ENCODE peak calls at places on chromosomes 12 and 14, in seven cellular contexts. One of them, this sample, is unnamed.

GRCh38 chr14:105433161-105433605 is 13.6 kb downstream of the MTA1 start:
- DNase-seq in GM20000: no peak
- DNase-seq in activated T-cell treated with anti-CD3 and anti-CD28 coated beads, Interleukin-2, amount 50 U/mL, for 72 hours: no peak
- DNase-seq in left cardiac atrium: no peak
- DNase-seq in SK-N-SH: no peak
- DNase-seq in stimulated activated CD8-positive, alpha-beta memory T cell treated with anti-CD3 and anti-CD28 coated beads, Interleukin-15, amount 100 ng/mL, for 24 hours: no peak
- DNase-seq in memory B cell: no peak
- DNase-seq in this sample: no peak

GRCh38 chr12:107622005-107622404 is 63.6 kb upstream of the PWP1 start:
- DNase-seq in left cardiac atrium: no peak
- DNase-seq in stimulated activated CD8-positive, alpha-beta memory T cell treated with anti-CD3 and anti-CD28 coated beads, Interleukin-15, amount 100 ng/mL, for 24 hours: no peak
- DNase-seq in SK-N-SH: peak; percentile 60
- DNase-seq in memory B cell: no peak
- DNase-seq in GM20000: peak; percentile 33
- DNase-seq in activated T-cell treated with anti-CD3 and anti-CD28 coated beads, Interleukin-2, amount 50 U/mL, for 72 hours: no peak
- DNase-seq in this sample: peak; percentile 17

GRCh38 chr12:96986883-96987523 is 79.9 kb downstream of the NEDD1 start:
- DNase-seq in left cardiac atrium: no peak
- DNase-seq in stimulated activated CD8-positive, alpha-beta memory T cell treated with anti-CD3 and anti-CD28 coated beads, Interleukin-15, amount 100 ng/mL, for 24 hours: no peak
- DNase-seq in activated T-cell treated with anti-CD3 and anti-CD28 coated beads, Interleukin-2, amount 50 U/mL, for 72 hours: peak; percentile 16
- DNase-seq in memory B cell: no peak
- DNase-seq in GM20000: peak; percentile 49
- DNase-seq in SK-N-SH: peak; percentile 64
- DNase-seq in this sample: peak; percentile 59

GRCh38 chr12:29562167-29562776 is 64.8 kb upstream of the OVCH1 start:
- DNase-seq in left cardiac atrium: peak; percentile 60
- DNase-seq in GM20000: no peak
- DNase-seq in memory B cell: no peak
- DNase-seq in stimulated activated CD8-positive, alpha-beta memory T cell treated with anti-CD3 and anti-CD28 coated beads, Interleukin-15, amount 100 ng/mL, for 24 hours: no peak
- DNase-seq in activated T-cell treated with anti-CD3 and anti-CD28 coated beads, Interleukin-2, amount 50 U/mL, for 72 hours: no peak
- DNase-seq in SK-N-SH: no peak
- DNase-seq in this sample: no peak

GRCh38 chr12:107782067-107782466 is 7.6 kb downstream of the ASCL4 start:
- DNase-seq in SK-N-SH: no peak
- DNase-seq in activated T-cell treated with anti-CD3 and anti-CD28 coated beads, Interleukin-2, amount 50 U/mL, for 72 hours: no peak
- DNase-seq in left cardiac atrium: no peak
- DNase-seq in GM20000: no peak
- DNase-seq in stimulated activated CD8-positive, alpha-beta memory T cell treated with anti-CD3 and anti-CD28 coated beads, Interleukin-15, amount 100 ng/mL, for 24 hours: no peak
- DNase-seq in memory B cell: no peak
- DNase-seq in this sample: no peak

GRCh38 chr14:57732886-57733285 is 133.0 kb downstream of the SLC35F4 start:
- DNase-seq in left cardiac atrium: no peak
- DNase-seq in stimulated activated CD8-positive, alpha-beta memory T cell treated with anti-CD3 and anti-CD28 coated beads, Interleukin-15, amount 100 ng/mL, for 24 hours: no peak
- DNase-seq in memory B cell: no peak
- DNase-seq in GM20000: no peak
- DNase-seq in activated T-cell treated with anti-CD3 and anti-CD28 coated beads, Interleukin-2, amount 50 U/mL, for 72 hours: no peak
- DNase-seq in SK-N-SH: no peak
- DNase-seq in this sample: no peak

GRCh38 chr12:138898-139534 is 72.4 kb downstream of the IQSEC3 start:
- DNase-seq in memory B cell: no peak
- DNase-seq in stimulated activated CD8-positive, alpha-beta memory T cell treated with anti-CD3 and anti-CD28 coated beads, Interleukin-15, amount 100 ng/mL, for 24 hours: no peak
- DNase-seq in left cardiac atrium: peak; percentile 46
- DNase-seq in SK-N-SH: no peak
- DNase-seq in GM20000: no peak
- DNase-seq in activated T-cell treated with anti-CD3 and anti-CD28 coated beads, Interleukin-2, amount 50 U/mL, for 72 hours: peak; percentile 25
- DNase-seq in this sample: no peak

GRCh38 chr14:65849558-65849957 is 437.0 kb downstream of the FUT8 start:
- DNase-seq in GM20000: no peak
- DNase-seq in memory B cell: no peak
- DNase-seq in stimulated activated CD8-positive, alpha-beta memory T cell treated with anti-CD3 and anti-CD28 coated beads, Interleukin-15, amount 100 ng/mL, for 24 hours: no peak
- DNase-seq in SK-N-SH: no peak
- DNase-seq in left cardiac atrium: no peak
- DNase-seq in activated T-cell treated with anti-CD3 and anti-CD28 coated beads, Interleukin-2, amount 50 U/mL, for 72 hours: no peak
- DNase-seq in this sample: no peak

GRCh38 chr12:26795899-26796298 is 37.1 kb downstream of the ITPR2 start:
- DNase-seq in activated T-cell treated with anti-CD3 and anti-CD28 coated beads, Interleukin-2, amount 50 U/mL, for 72 hours: no peak
- DNase-seq in GM20000: no peak
- DNase-seq in stimulated activated CD8-positive, alpha-beta memory T cell treated with anti-CD3 and anti-CD28 coated beads, Interleukin-15, amount 100 ng/mL, for 24 hours: no peak
- DNase-seq in SK-N-SH: no peak
- DNase-seq in left cardiac atrium: no peak
- DNase-seq in memory B cell: no peak
- DNase-seq in this sample: no peak

GRCh38 chr12:129825316-129825715 is 78.5 kb downstream of the TMEM132D start:
- DNase-seq in SK-N-SH: no peak
- DNase-seq in stimulated activated CD8-positive, alpha-beta memory T cell treated with anti-CD3 and anti-CD28 coated beads, Interleukin-15, amount 100 ng/mL, for 24 hours: no peak
- DNase-seq in activated T-cell treated with anti-CD3 and anti-CD28 coated beads, Interleukin-2, amount 50 U/mL, for 72 hours: no peak
- DNase-seq in memory B cell: no peak
- DNase-seq in left cardiac atrium: no peak
- DNase-seq in GM20000: no peak
- DNase-seq in this sample: no peak

GRCh38 chr12:96120359-96121100 is 73.6 kb upstream of the ELK3 start:
- DNase-seq in left cardiac atrium: no peak
- DNase-seq in SK-N-SH: peak; percentile 43
- DNase-seq in GM20000: peak; percentile 76
- DNase-seq in memory B cell: peak; percentile 9
- DNase-seq in activated T-cell treated with anti-CD3 and anti-CD28 coated beads, Interleukin-2, amount 50 U/mL, for 72 hours: no peak
- DNase-seq in stimulated activated CD8-positive, alpha-beta memory T cell treated with anti-CD3 and anti-CD28 coated beads, Interleukin-15, amount 100 ng/mL, for 24 hours: no peak
- DNase-seq in this sample: no peak

GRCh38 chr14:95056476-95056875 is 100.9 kb downstream of the DICER1 start:
- DNase-seq in activated T-cell treated with anti-CD3 and anti-CD28 coated beads, Interleukin-2, amount 50 U/mL, for 72 hours: no peak
- DNase-seq in left cardiac atrium: no peak
- DNase-seq in memory B cell: no peak
- DNase-seq in stimulated activated CD8-positive, alpha-beta memory T cell treated with anti-CD3 and anti-CD28 coated beads, Interleukin-15, amount 100 ng/mL, for 24 hours: no peak
- DNase-seq in GM20000: no peak
- DNase-seq in SK-N-SH: no peak
- DNase-seq in this sample: no peak

GRCh38 chr12:94426049-94426448 is 33.6 kb downstream of the CEP83 start:
- DNase-seq in stimulated activated CD8-positive, alpha-beta memory T cell treated with anti-CD3 and anti-CD28 coated beads, Interleukin-15, amount 100 ng/mL, for 24 hours: no peak
- DNase-seq in activated T-cell treated with anti-CD3 and anti-CD28 coated beads, Interleukin-2, amount 50 U/mL, for 72 hours: no peak
- DNase-seq in left cardiac atrium: no peak
- DNase-seq in GM20000: no peak
- DNase-seq in SK-N-SH: no peak
- DNase-seq in memory B cell: no peak
- DNase-seq in this sample: no peak

GRCh38 chr12:100068305-100068704 is 74.4 kb downstream of the BLTP3B start:
- DNase-seq in memory B cell: no peak
- DNase-seq in GM20000: no peak
- DNase-seq in left cardiac atrium: no peak
- DNase-seq in SK-N-SH: no peak
- DNase-seq in activated T-cell treated with anti-CD3 and anti-CD28 coated beads, Interleukin-2, amount 50 U/mL, for 72 hours: no peak
- DNase-seq in stimulated activated CD8-positive, alpha-beta memory T cell treated with anti-CD3 and anti-CD28 coated beads, Interleukin-15, amount 100 ng/mL, for 24 hours: no peak
- DNase-seq in this sample: no peak

GRCh38 chr14:72855913-72856312 is 38.0 kb downstream of the DPF3 start:
- DNase-seq in stimulated activated CD8-positive, alpha-beta memory T cell treated with anti-CD3 and anti-CD28 coated beads, Interleukin-15, amount 100 ng/mL, for 24 hours: no peak
- DNase-seq in left cardiac atrium: no peak
- DNase-seq in GM20000: no peak
- DNase-seq in SK-N-SH: no peak
- DNase-seq in activated T-cell treated with anti-CD3 and anti-CD28 coated beads, Interleukin-2, amount 50 U/mL, for 72 hours: no peak
- DNase-seq in memory B cell: no peak
- DNase-seq in this sample: peak; percentile 79

GRCh38 chr12:131118366-131118765 is 164.7 kb downstream of the ADGRD1 start:
- DNase-seq in stimulated activated CD8-positive, alpha-beta memory T cell treated with anti-CD3 and anti-CD28 coated beads, Interleukin-15, amount 100 ng/mL, for 24 hours: no peak
- DNase-seq in memory B cell: no peak
- DNase-seq in left cardiac atrium: no peak
- DNase-seq in SK-N-SH: no peak
- DNase-seq in activated T-cell treated with anti-CD3 and anti-CD28 coated beads, Interleukin-2, amount 50 U/mL, for 72 hours: no peak
- DNase-seq in GM20000: no peak
- DNase-seq in this sample: no peak

GRCh38 chr12:68180792-68181744 is 21.5 kb upstream of the IFNG start:
- DNase-seq in memory B cell: no peak
- DNase-seq in left cardiac atrium: no peak
- DNase-seq in GM20000: no peak
- DNase-seq in SK-N-SH: no peak
- DNase-seq in stimulated activated CD8-positive, alpha-beta memory T cell treated with anti-CD3 and anti-CD28 coated beads, Interleukin-15, amount 100 ng/mL, for 24 hours: no peak
- DNase-seq in activated T-cell treated with anti-CD3 and anti-CD28 coated beads, Interleukin-2, amount 50 U/mL, for 72 hours: peak; percentile 35
- DNase-seq in this sample: no peak

GRCh38 chr12:95908573-95908972 is 33.8 kb downstream of the CCDC38 start:
- DNase-seq in stimulated activated CD8-positive, alpha-beta memory T cell treated with anti-CD3 and anti-CD28 coated beads, Interleukin-15, amount 100 ng/mL, for 24 hours: no peak
- DNase-seq in activated T-cell treated with anti-CD3 and anti-CD28 coated beads, Interleukin-2, amount 50 U/mL, for 72 hours: no peak
- DNase-seq in SK-N-SH: no peak
- DNase-seq in memory B cell: no peak
- DNase-seq in GM20000: no peak
- DNase-seq in left cardiac atrium: no peak
- DNase-seq in this sample: peak; percentile 25

GRCh38 chr12:114401346-114402320 is 4.3 kb downstream of the TBX5 start:
- DNase-seq in stimulated activated CD8-positive, alpha-beta memory T cell treated with anti-CD3 and anti-CD28 coated beads, Interleukin-15, amount 100 ng/mL, for 24 hours: no peak
- DNase-seq in activated T-cell treated with anti-CD3 and anti-CD28 coated beads, Interleukin-2, amount 50 U/mL, for 72 hours: no peak
- DNase-seq in SK-N-SH: no peak
- DNase-seq in left cardiac atrium: no peak
- DNase-seq in memory B cell: no peak
- DNase-seq in GM20000: no peak
- DNase-seq in this sample: no peak

GRCh38 chr12:30753233-30753632 is 1.5 kb downstream of the CAPRIN2 start:
- DNase-seq in activated T-cell treated with anti-CD3 and anti-CD28 coated beads, Interleukin-2, amount 50 U/mL, for 72 hours: peak; percentile 44
- DNase-seq in GM20000: peak; percentile 34
- DNase-seq in left cardiac atrium: no peak
- DNase-seq in stimulated activated CD8-positive, alpha-beta memory T cell treated with anti-CD3 and anti-CD28 coated beads, Interleukin-15, amount 100 ng/mL, for 24 hours: no peak
- DNase-seq in SK-N-SH: peak; percentile 64
- DNase-seq in memory B cell: peak; percentile 3
- DNase-seq in this sample: peak; percentile 10

GRCh38 chr14:105281354-105282097 is 19.3 kb downstream of the BRF1 start:
- DNase-seq in memory B cell: no peak
- DNase-seq in activated T-cell treated with anti-CD3 and anti-CD28 coated beads, Interleukin-2, amount 50 U/mL, for 72 hours: no peak
- DNase-seq in SK-N-SH: peak; percentile 70
- DNase-seq in GM20000: peak; percentile 74
- DNase-seq in stimulated activated CD8-positive, alpha-beta memory T cell treated with anti-CD3 and anti-CD28 coated beads, Interleukin-15, amount 100 ng/mL, for 24 hours: no peak
- DNase-seq in left cardiac atrium: no peak
- DNase-seq in this sample: peak; percentile 77

GRCh38 chr12:52865090-52865944 is 16.5 kb upstream of the KRT78 start:
- DNase-seq in stimulated activated CD8-positive, alpha-beta memory T cell treated with anti-CD3 and anti-CD28 coated beads, Interleukin-15, amount 100 ng/mL, for 24 hours: no peak
- DNase-seq in memory B cell: no peak
- DNase-seq in GM20000: no peak
- DNase-seq in activated T-cell treated with anti-CD3 and anti-CD28 coated beads, Interleukin-2, amount 50 U/mL, for 72 hours: peak; percentile 28
- DNase-seq in left cardiac atrium: peak; percentile 68
- DNase-seq in SK-N-SH: peak; percentile 87
- DNase-seq in this sample: peak; percentile 89

GRCh38 chr14:104223101-104223809 is 84.9 kb downstream of the KIF26A start:
- DNase-seq in memory B cell: no peak
- DNase-seq in SK-N-SH: peak; percentile 91
- DNase-seq in GM20000: no peak
- DNase-seq in activated T-cell treated with anti-CD3 and anti-CD28 coated beads, Interleukin-2, amount 50 U/mL, for 72 hours: no peak
- DNase-seq in stimulated activated CD8-positive, alpha-beta memory T cell treated with anti-CD3 and anti-CD28 coated beads, Interleukin-15, amount 100 ng/mL, for 24 hours: no peak
- DNase-seq in left cardiac atrium: peak; percentile 55
- DNase-seq in this sample: no peak

GRCh38 chr12:72269491-72269890 is 2.7 kb upstream of the TRHDE start:
- DNase-seq in left cardiac atrium: no peak
- DNase-seq in SK-N-SH: no peak
- DNase-seq in GM20000: no peak
- DNase-seq in activated T-cell treated with anti-CD3 and anti-CD28 coated beads, Interleukin-2, amount 50 U/mL, for 72 hours: no peak
- DNase-seq in stimulated activated CD8-positive, alpha-beta memory T cell treated with anti-CD3 and anti-CD28 coated beads, Interleukin-15, amount 100 ng/mL, for 24 hours: no peak
- DNase-seq in memory B cell: no peak
- DNase-seq in this sample: no peak

GRCh38 chr12:32290411-32290810 is 108.9 kb upstream of the FGD4 start:
- DNase-seq in stimulated activated CD8-positive, alpha-beta memory T cell treated with anti-CD3 and anti-CD28 coated beads, Interleukin-15, amount 100 ng/mL, for 24 hours: no peak
- DNase-seq in GM20000: no peak
- DNase-seq in SK-N-SH: no peak
- DNase-seq in activated T-cell treated with anti-CD3 and anti-CD28 coated beads, Interleukin-2, amount 50 U/mL, for 72 hours: no peak
- DNase-seq in left cardiac atrium: no peak
- DNase-seq in memory B cell: no peak
- DNase-seq in this sample: peak; percentile 49

GRCh38 chr12:30753761-30754382 is 879 bp downstream of the CAPRIN2 start:
- DNase-seq in activated T-cell treated with anti-CD3 and anti-CD28 coated beads, Interleukin-2, amount 50 U/mL, for 72 hours: no peak
- DNase-seq in left cardiac atrium: no peak
- DNase-seq in stimulated activated CD8-positive, alpha-beta memory T cell treated with anti-CD3 and anti-CD28 coated beads, Interleukin-15, amount 100 ng/mL, for 24 hours: no peak
- DNase-seq in GM20000: no peak
- DNase-seq in memory B cell: no peak
- DNase-seq in SK-N-SH: peak; percentile 20
- DNase-seq in this sample: peak; percentile 39

GRCh38 chr14:104014764-104015163 is 70.7 kb upstream of the ASPG start:
- DNase-seq in stimulated activated CD8-positive, alpha-beta memory T cell treated with anti-CD3 and anti-CD28 coated beads, Interleukin-15, amount 100 ng/mL, for 24 hours: no peak
- DNase-seq in GM20000: no peak
- DNase-seq in left cardiac atrium: no peak
- DNase-seq in activated T-cell treated with anti-CD3 and anti-CD28 coated beads, Interleukin-2, amount 50 U/mL, for 72 hours: no peak
- DNase-seq in SK-N-SH: no peak
- DNase-seq in memory B cell: no peak
- DNase-seq in this sample: no peak

GRCh38 chr14:60681271-60681670 is 32.0 kb upstream of the SIX1 start:
- DNase-seq in activated T-cell treated with anti-CD3 and anti-CD28 coated beads, Interleukin-2, amount 50 U/mL, for 72 hours: no peak
- DNase-seq in left cardiac atrium: no peak
- DNase-seq in SK-N-SH: no peak
- DNase-seq in GM20000: no peak
- DNase-seq in stimulated activated CD8-positive, alpha-beta memory T cell treated with anti-CD3 and anti-CD28 coated beads, Interleukin-15, amount 100 ng/mL, for 24 hours: no peak
- DNase-seq in memory B cell: no peak
- DNase-seq in this sample: no peak

GRCh38 chr12:69405466-69405865 is 45.9 kb downstream of the YEATS4 start:
- DNase-seq in SK-N-SH: no peak
- DNase-seq in activated T-cell treated with anti-CD3 and anti-CD28 coated beads, Interleukin-2, amount 50 U/mL, for 72 hours: no peak
- DNase-seq in left cardiac atrium: peak; percentile 53
- DNase-seq in stimulated activated CD8-positive, alpha-beta memory T cell treated with anti-CD3 and anti-CD28 coated beads, Interleukin-15, amount 100 ng/mL, for 24 hours: no peak
- DNase-seq in memory B cell: no peak
- DNase-seq in GM20000: no peak
- DNase-seq in this sample: peak; percentile 83

GRCh38 chr14:90924618-90925345 is 108.6 kb upstream of the TTC7B start:
- DNase-seq in GM20000: no peak
- DNase-seq in left cardiac atrium: no peak
- DNase-seq in stimulated activated CD8-positive, alpha-beta memory T cell treated with anti-CD3 and anti-CD28 coated beads, Interleukin-15, amount 100 ng/mL, for 24 hours: no peak
- DNase-seq in SK-N-SH: no peak
- DNase-seq in memory B cell: no peak
- DNase-seq in activated T-cell treated with anti-CD3 and anti-CD28 coated beads, Interleukin-2, amount 50 U/mL, for 72 hours: no peak
- DNase-seq in this sample: peak; percentile 21

This sample was measured in GM03348.